ENCODE peak calls at places on chromosomes 13 and 19, in six cellular contexts. One of them, this sample, is unnamed.

GRCh38 chr19:4374451-4375163 is 25.7 kb downstream of the SH3GL1 start:
- DNase-seq in spleen: no peak
- DNase-seq in HCT116: peak; percentile 63
- DNase-seq in AG04450: no peak
- DNase-seq in heart left ventricle: peak; percentile 55
- DNase-seq in transverse colon: peak; percentile 70
- DNase-seq in this sample: peak; percentile 65

GRCh38 chr13:33624253-33624652 is 193.7 kb upstream of the RFC3 start:
- DNase-seq in AG04450: no peak
- DNase-seq in heart left ventricle: no peak
- DNase-seq in HCT116: no peak
- DNase-seq in transverse colon: no peak
- DNase-seq in spleen: no peak
- DNase-seq in this sample: no peak

GRCh38 chr13:19596960-19597361 is 35.6 kb upstream of the TPTE2 start:
- DNase-seq in AG04450: no peak
- DNase-seq in spleen: no peak
- DNase-seq in HCT116: peak; percentile 40
- DNase-seq in heart left ventricle: no peak
- DNase-seq in transverse colon: no peak
- DNase-seq in this sample: no peak

GRCh38 chr19:51018745-51019543 is 565 bp downstream of the KLK10 start:
- DNase-seq in spleen: no peak
- DNase-seq in AG04450: no peak
- DNase-seq in transverse colon: no peak
- DNase-seq in HCT116: no peak
- DNase-seq in heart left ventricle: no peak
- DNase-seq in this sample: no peak

GRCh38 chr19:543912-544608 is at the start of gene GZMM:
- DNase-seq in transverse colon: peak; percentile 32
- DNase-seq in AG04450: no peak
- DNase-seq in spleen: peak; percentile 90
- DNase-seq in HCT116: no peak
- DNase-seq in heart left ventricle: no peak
- DNase-seq in this sample: no peak

GRCh38 chr19:6481541-6482342 is at the start of gene DENND1C:
- DNase-seq in heart left ventricle: peak; percentile 24
- DNase-seq in transverse colon: peak; percentile 66
- DNase-seq in spleen: peak; percentile 95
- DNase-seq in AG04450: no peak
- DNase-seq in HCT116: no peak
- DNase-seq in this sample: no peak

GRCh38 chr13:79709526-79709925 is 228.6 kb downstream of the NDFIP2 start:
- DNase-seq in AG04450: no peak
- DNase-seq in HCT116: no peak
- DNase-seq in transverse colon: no peak
- DNase-seq in heart left ventricle: no peak
- DNase-seq in spleen: no peak
- DNase-seq in this sample: no peak

GRCh38 chr13:20121154-20121515 is 39.7 kb downstream of the GJA3 start:
- DNase-seq in heart left ventricle: no peak
- DNase-seq in spleen: no peak
- DNase-seq in transverse colon: no peak
- DNase-seq in AG04450: no peak
- DNase-seq in HCT116: no peak
- DNase-seq in this sample: no peak

GRCh38 chr19:904545-904944 is 8.5 kb downstream of the R3HDM4 start:
- DNase-seq in AG04450: no peak
- DNase-seq in heart left ventricle: no peak
- DNase-seq in spleen: no peak
- DNase-seq in transverse colon: no peak
- DNase-seq in HCT116: no peak
- DNase-seq in this sample: no peak

GRCh38 chr19:45681391-45682015 is 10.2 kb downstream of the SNRPD2 start:
- DNase-seq in transverse colon: peak; percentile 93
- DNase-seq in HCT116: peak; percentile 71
- DNase-seq in AG04450: no peak
- DNase-seq in heart left ventricle: peak; percentile 78
- DNase-seq in spleen: peak; percentile 98
- DNase-seq in this sample: peak; percentile 32

GRCh38 chr19:50266041-50266440 is 62.6 kb downstream of the MYH14 start:
- DNase-seq in HCT116: no peak
- DNase-seq in AG04450: no peak
- DNase-seq in spleen: no peak
- DNase-seq in transverse colon: no peak
- DNase-seq in heart left ventricle: no peak
- DNase-seq in this sample: no peak

GRCh38 chr13:23695711-23696512 is 125.7 kb downstream of the TNFRSF19 start:
- DNase-seq in AG04450: no peak
- DNase-seq in transverse colon: no peak
- DNase-seq in spleen: peak; percentile 94
- DNase-seq in HCT116: no peak
- DNase-seq in heart left ventricle: peak; percentile 35
- DNase-seq in this sample: peak; percentile 21

GRCh38 chr13:44932171-44932849 is 57.0 kb downstream of the NUFIP1 start:
- DNase-seq in AG04450: no peak
- DNase-seq in HCT116: no peak
- DNase-seq in spleen: no peak
- DNase-seq in heart left ventricle: no peak
- DNase-seq in transverse colon: no peak
- DNase-seq in this sample: no peak

GRCh38 chr19:45358213-45358792 is 12.1 kb downstream of the ERCC2 start:
- DNase-seq in HCT116: no peak
- DNase-seq in spleen: no peak
- DNase-seq in transverse colon: no peak
- DNase-seq in AG04450: no peak
- DNase-seq in heart left ventricle: no peak
- DNase-seq in this sample: no peak

GRCh38 chr19:39372047-39372802 is 18.7 kb downstream of the PAF1 start:
- DNase-seq in transverse colon: peak; percentile 57
- DNase-seq in HCT116: no peak
- DNase-seq in spleen: no peak
- DNase-seq in AG04450: peak; percentile 79
- DNase-seq in heart left ventricle: peak; percentile 89
- DNase-seq in this sample: no peak

DNA sequence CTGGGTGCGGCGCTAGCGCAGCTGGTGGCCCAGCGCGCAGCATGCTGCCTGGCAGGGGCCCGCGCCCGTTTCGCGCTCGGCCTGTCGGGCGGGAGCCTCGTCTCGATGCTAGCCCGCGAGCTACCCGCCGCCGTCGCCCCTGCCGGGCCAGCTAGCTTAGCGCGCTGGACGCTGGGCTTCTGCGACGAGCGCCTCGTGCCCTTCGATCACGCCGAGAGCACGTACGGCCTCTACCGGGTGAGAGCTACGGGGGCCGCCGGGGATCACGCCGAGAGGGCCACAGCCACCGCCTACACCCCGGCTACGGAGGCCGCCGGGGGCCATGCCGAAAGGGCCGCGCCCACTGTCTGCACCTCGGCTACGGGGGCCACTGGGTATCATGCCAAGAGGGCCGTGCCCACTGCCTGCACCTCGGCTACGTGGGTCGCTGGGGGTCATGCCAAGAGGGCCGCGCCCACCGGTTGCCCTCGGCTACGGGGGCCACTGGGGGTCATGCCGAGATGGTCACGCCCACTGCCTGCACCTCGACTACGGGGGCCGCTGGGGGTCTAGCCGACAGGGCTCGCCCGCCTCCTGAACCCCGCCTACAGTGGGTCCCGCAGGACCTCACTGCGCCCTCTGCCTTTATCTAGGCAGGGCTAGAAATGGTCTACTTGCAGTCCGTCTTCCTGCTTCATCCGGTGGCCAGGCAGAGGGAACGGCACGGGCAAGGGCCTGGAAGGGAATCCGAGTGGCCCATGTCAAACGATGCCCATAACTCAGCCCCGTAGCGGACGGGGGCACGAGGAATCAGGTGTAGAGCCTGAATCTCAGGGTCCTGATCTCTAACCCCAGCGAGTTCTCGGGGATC is 500 bp downstream of the PGLS start:
- DNase-seq in AG04450: peak; percentile 43
- DNase-seq in spleen: peak; percentile 98
- DNase-seq in HCT116: peak; percentile 76
- DNase-seq in heart left ventricle: peak; percentile 92
- DNase-seq in transverse colon: peak; percentile 90
- DNase-seq in this sample: peak; percentile 51
- TF ChIP-seq CTCF in AG04450: no peak
- TF ChIP-seq CTCF in spleen: peak; percentile 43
- TF ChIP-seq CTCF in HCT116: peak; percentile 14
- TF ChIP-seq CTCF in heart left ventricle: peak; percentile 42
- TF ChIP-seq CTCF in transverse colon: no peak
- TF ChIP-seq CTCF in this sample: peak; percentile 40

DNA sequence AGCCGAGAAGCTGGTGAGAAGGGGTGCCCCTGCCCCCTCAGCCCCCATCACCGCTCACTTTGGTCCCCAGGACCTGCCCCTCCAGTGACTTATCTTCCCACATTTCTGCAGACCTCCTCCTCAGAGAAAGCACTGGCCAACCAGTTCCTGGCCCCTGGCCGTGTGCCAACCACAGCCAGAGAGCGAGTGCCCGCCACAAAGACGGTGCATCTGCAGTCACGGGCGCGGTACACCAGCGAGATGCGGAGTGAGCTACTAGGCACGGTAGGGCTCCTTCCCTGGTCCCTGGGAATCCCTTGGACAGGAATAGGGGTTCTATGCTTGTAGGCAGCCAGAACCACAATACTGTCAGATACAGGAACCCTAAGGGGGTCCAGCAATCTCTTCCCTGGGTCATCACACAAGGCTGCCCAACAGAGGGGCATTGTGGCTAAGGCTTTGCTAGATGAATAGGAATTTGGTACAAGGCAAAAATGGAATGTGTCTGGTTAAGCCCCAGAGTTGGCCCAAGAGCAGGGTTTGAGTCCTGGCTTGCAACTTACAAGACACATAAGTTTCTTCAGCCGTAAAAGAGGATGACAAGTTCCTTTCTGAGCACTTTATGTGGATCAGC is 1.0 kb downstream of the USE1 start:
- DNase-seq in HCT116: no peak
- DNase-seq in spleen: peak; percentile 82
- DNase-seq in transverse colon: no peak
- DNase-seq in AG04450: no peak
- DNase-seq in heart left ventricle: no peak
- DNase-seq in this sample: no peak
- H3K27ac ChIP-seq in HCT116: peak overlapping the region; percentile 89
- H3K27ac ChIP-seq in spleen: peak overlapping the region; percentile 97
- H3K27ac ChIP-seq in transverse colon: peak overlapping the region; percentile 94
- H3K27ac ChIP-seq in AG04450: no peak overlapping the region
- H3K27ac ChIP-seq in heart left ventricle: peak overlapping the region; percentile 94
- H3K27ac ChIP-seq in this sample: no peak overlapping the region

GRCh38 chr13:75633285-75633684 is 2.8 kb upstream of the LMO7 start:
- DNase-seq in spleen: no peak
- DNase-seq in transverse colon: no peak
- DNase-seq in heart left ventricle: no peak
- DNase-seq in AG04450: peak; percentile 72
- DNase-seq in HCT116: no peak
- DNase-seq in this sample: no peak

GRCh38 chr13:75636339-75637095 is 387 bp downstream of the LMO7 start:
- DNase-seq in spleen: peak; percentile 89
- DNase-seq in AG04450: no peak
- DNase-seq in transverse colon: peak; percentile 25
- DNase-seq in HCT116: no peak
- DNase-seq in heart left ventricle: no peak
- DNase-seq in this sample: peak; percentile 33

GRCh38 chr13:75635101-75635620 is 969 bp upstream of the LMO7 start:
- DNase-seq in spleen: no peak
- DNase-seq in transverse colon: no peak
- DNase-seq in heart left ventricle: no peak
- DNase-seq in AG04450: no peak
- DNase-seq in HCT116: no peak
- DNase-seq in this sample: no peak

GRCh38 chr13:75637101-75637774 is 1.1 kb downstream of the LMO7 start:
- DNase-seq in heart left ventricle: no peak
- DNase-seq in HCT116: no peak
- DNase-seq in AG04450: no peak
- DNase-seq in transverse colon: no peak
- DNase-seq in spleen: no peak
- DNase-seq in this sample: no peak

DNA sequence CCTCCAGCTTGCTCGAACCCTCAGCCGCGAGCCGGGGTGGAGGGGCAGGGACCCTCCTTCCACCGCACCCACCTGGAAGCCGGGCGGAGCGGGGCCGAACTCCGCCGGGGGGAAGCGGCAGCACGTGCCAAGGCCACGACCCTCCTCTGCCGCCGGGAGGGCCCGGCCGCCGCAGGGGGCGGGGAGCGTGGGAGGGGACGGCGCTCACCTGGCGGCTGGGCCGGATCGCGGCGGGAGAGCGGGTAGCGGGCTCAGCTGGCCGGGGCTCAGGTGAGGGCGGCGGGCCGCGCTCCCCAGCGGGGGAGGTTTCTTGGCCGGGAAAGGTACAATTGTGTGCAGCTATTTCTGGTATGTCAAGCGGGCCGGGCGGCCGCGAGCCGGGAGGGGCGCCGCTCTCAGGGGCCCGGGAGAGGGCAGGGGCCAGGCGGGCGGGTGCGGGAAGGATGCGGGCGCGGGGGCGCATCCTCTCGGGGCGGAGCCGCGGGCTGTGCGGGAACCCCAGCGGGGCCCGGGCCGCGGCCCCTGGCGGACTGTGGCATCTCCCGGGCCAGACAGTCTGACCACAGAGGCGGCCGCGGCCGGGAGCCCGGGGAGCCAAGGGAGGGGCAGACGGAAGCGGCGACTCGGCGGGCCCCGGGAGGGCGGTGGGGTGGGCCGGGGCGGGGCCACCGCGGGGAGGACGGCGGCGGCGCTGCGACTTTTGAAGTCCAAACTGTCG is at the start of gene LMO7:
- DNase-seq in AG04450: no peak
- DNase-seq in transverse colon: peak; percentile 61
- DNase-seq in HCT116: no peak
- DNase-seq in heart left ventricle: peak; percentile 62
- DNase-seq in spleen: peak; percentile 90
- DNase-seq in this sample: no peak
- TF ChIP-seq CTCF in AG04450: no peak
- TF ChIP-seq CTCF in transverse colon: no peak
- TF ChIP-seq CTCF in HCT116: no peak
- TF ChIP-seq CTCF in heart left ventricle: no peak
- TF ChIP-seq CTCF in spleen: no peak
- TF ChIP-seq CTCF in this sample: no peak

GRCh38 chr19:57829316-57829715 is 783 bp upstream of the ZNF587B start:
- DNase-seq in AG04450: no peak
- DNase-seq in transverse colon: no peak
- DNase-seq in HCT116: no peak
- DNase-seq in spleen: no peak
- DNase-seq in heart left ventricle: no peak
- DNase-seq in this sample: no peak
- H3K27ac ChIP-seq in AG04450: peak overlapping the region; percentile 21
- H3K27ac ChIP-seq in transverse colon: no peak overlapping the region
- H3K27ac ChIP-seq in HCT116: no peak overlapping the region
- H3K27ac ChIP-seq in spleen: no peak overlapping the region
- H3K27ac ChIP-seq in heart left ventricle: peak overlapping the region; percentile 75
- H3K27ac ChIP-seq in this sample: no peak overlapping the region